ENCODE peak calls at places on chromosomes 4 and X, in six cellular contexts. One of them, this sample, is unnamed.

GRCh38 chrX:1159515-1159914 is 52.9 kb downstream of the CRLF2 start:
- DNase-seq in ascending aorta: no peak
- DNase-seq in NCI-H2171: no peak
- DNase-seq in progenitor cell of endocrine pancreas: no peak
- DNase-seq in hippocampal formation: no peak
- DNase-seq in type B pancreatic cell: no peak
- DNase-seq in this sample: no peak

GRCh38 chrX:68725966-68726365 is 78.5 kb downstream of the STARD8 start:
- DNase-seq in hippocampal formation: no peak
- DNase-seq in type B pancreatic cell: no peak
- DNase-seq in ascending aorta: no peak
- DNase-seq in NCI-H2171: no peak
- DNase-seq in progenitor cell of endocrine pancreas: no peak
- DNase-seq in this sample: no peak

GRCh38 chrX:45274576-45274975 is 73.9 kb upstream of the DIPK2B start:
- DNase-seq in ascending aorta: no peak
- DNase-seq in hippocampal formation: no peak
- DNase-seq in NCI-H2171: no peak
- DNase-seq in type B pancreatic cell: no peak
- DNase-seq in progenitor cell of endocrine pancreas: no peak
- DNase-seq in this sample: no peak

GRCh38 chr4:168622600-168622999 is 125.7 kb downstream of the PALLD start:
- DNase-seq in NCI-H2171: no peak
- DNase-seq in hippocampal formation: no peak
- DNase-seq in type B pancreatic cell: no peak
- DNase-seq in progenitor cell of endocrine pancreas: no peak
- DNase-seq in ascending aorta: no peak
- DNase-seq in this sample: no peak

GRCh38 chrX:28901637-28902036 is 314.4 kb downstream of the IL1RAPL1 start:
- DNase-seq in type B pancreatic cell: no peak
- DNase-seq in NCI-H2171: no peak
- DNase-seq in hippocampal formation: no peak
- DNase-seq in ascending aorta: no peak
- DNase-seq in progenitor cell of endocrine pancreas: no peak
- DNase-seq in this sample: no peak

GRCh38 chrX:72128881-72129280 is 2.8 kb downstream of the RTL5 start:
- DNase-seq in progenitor cell of endocrine pancreas: no peak
- DNase-seq in NCI-H2171: no peak
- DNase-seq in hippocampal formation: no peak
- DNase-seq in ascending aorta: no peak
- DNase-seq in type B pancreatic cell: no peak
- DNase-seq in this sample: no peak

GRCh38 chr4:160580581-160580980 is 1477.7 kb downstream of the RAPGEF2 start:
- DNase-seq in NCI-H2171: no peak
- DNase-seq in hippocampal formation: no peak
- DNase-seq in type B pancreatic cell: no peak
- DNase-seq in progenitor cell of endocrine pancreas: no peak
- DNase-seq in ascending aorta: no peak
- DNase-seq in this sample: no peak

GRCh38 chr4:95715830-95716229 is 124.1 kb upstream of the PDHA2 start:
- DNase-seq in hippocampal formation: no peak
- DNase-seq in type B pancreatic cell: no peak
- DNase-seq in ascending aorta: no peak
- DNase-seq in progenitor cell of endocrine pancreas: no peak
- DNase-seq in NCI-H2171: no peak
- DNase-seq in this sample: no peak

GRCh38 chr4:40043786-40044185 is 12.9 kb upstream of the N4BP2 start:
- DNase-seq in NCI-H2171: no peak
- DNase-seq in hippocampal formation: no peak
- DNase-seq in type B pancreatic cell: no peak
- DNase-seq in progenitor cell of endocrine pancreas: no peak
- DNase-seq in ascending aorta: no peak
- DNase-seq in this sample: no peak

GRCh38 chr4:169062861-169063197 is 52.8 kb upstream of the CBR4 start:
- DNase-seq in progenitor cell of endocrine pancreas: no peak
- DNase-seq in type B pancreatic cell: no peak
- DNase-seq in NCI-H2171: no peak
- DNase-seq in ascending aorta: no peak
- DNase-seq in hippocampal formation: no peak
- DNase-seq in this sample: no peak

GRCh38 chr4:176882201-176882600 is 89.5 kb upstream of the VEGFC start:
- DNase-seq in ascending aorta: no peak
- DNase-seq in hippocampal formation: no peak
- DNase-seq in progenitor cell of endocrine pancreas: no peak
- DNase-seq in NCI-H2171: no peak
- DNase-seq in type B pancreatic cell: no peak
- DNase-seq in this sample: no peak